ENCODE peak calls at places on chromosomes 11 and 22, in seven cellular contexts. One of them, this sample, is unnamed.

GRCh38 chr11:66181632-66182345 is 86.7 kb upstream of the RAB1B start:
- DNase-seq in ovary: no peak
- DNase-seq in hepatocyte: no peak
- DNase-seq in right lobe of liver: no peak
- DNase-seq in colonic mucosa: no peak
- DNase-seq in H1: no peak
- DNase-seq in HCT116: no peak
- DNase-seq in this sample: no peak

GRCh38 chr11:28488336-28488735 is 380.1 kb downstream of the METTL15 start:
- DNase-seq in ovary: no peak
- DNase-seq in hepatocyte: no peak
- DNase-seq in right lobe of liver: no peak
- DNase-seq in colonic mucosa: no peak
- DNase-seq in H1: no peak
- DNase-seq in HCT116: no peak
- DNase-seq in this sample: no peak

GRCh38 chr11:10666556-10666955 is 27.0 kb downstream of the IRAG1 start:
- DNase-seq in ovary: no peak
- DNase-seq in hepatocyte: no peak
- DNase-seq in right lobe of liver: no peak
- DNase-seq in colonic mucosa: no peak
- DNase-seq in H1: no peak
- DNase-seq in HCT116: no peak
- DNase-seq in this sample: no peak

GRCh38 chr11:69301491-69302401 is 7.8 kb downstream of the MYEOV start:
- DNase-seq in ovary: no peak
- DNase-seq in hepatocyte: peak
- DNase-seq in right lobe of liver: no peak
- DNase-seq in colonic mucosa: peak
- DNase-seq in H1: no peak
- DNase-seq in HCT116: peak
- DNase-seq in this sample: peak

GRCh38 chr22:49094858-49095257 is 732.8 kb downstream of the BRD1 start:
- DNase-seq in ovary: no peak
- DNase-seq in hepatocyte: no peak
- DNase-seq in right lobe of liver: peak
- DNase-seq in colonic mucosa: no peak
- DNase-seq in H1: no peak
- DNase-seq in HCT116: no peak
- DNase-seq in this sample: no peak

GRCh38 chr11:126891556-126892217 is 108.9 kb downstream of the KIRREL3 start:
- DNase-seq in ovary: no peak
- DNase-seq in hepatocyte: no peak
- DNase-seq in right lobe of liver: no peak
- DNase-seq in colonic mucosa: no peak
- DNase-seq in H1: no peak
- DNase-seq in HCT116: no peak
- DNase-seq in this sample: no peak

GRCh38 chr11:5004429-5005274 is 10.0 kb downstream of the OR51L1 start:
- DNase-seq in ovary: peak
- DNase-seq in hepatocyte: peak
- DNase-seq in right lobe of liver: no peak
- DNase-seq in colonic mucosa: peak
- DNase-seq in H1: peak
- DNase-seq in HCT116: peak
- DNase-seq in this sample: no peak

GRCh38 chr22:41994506-41994905 is 4.1 kb upstream of the WBP2NL start:
- DNase-seq in ovary: no peak
- DNase-seq in hepatocyte: no peak
- DNase-seq in right lobe of liver: no peak
- DNase-seq in colonic mucosa: no peak
- DNase-seq in H1: no peak
- DNase-seq in HCT116: no peak
- DNase-seq in this sample: no peak

GRCh38 chr11:40986320-40986719 is 473.1 kb downstream of the LRRC4C start:
- DNase-seq in ovary: no peak
- DNase-seq in hepatocyte: no peak
- DNase-seq in right lobe of liver: no peak
- DNase-seq in colonic mucosa: no peak
- DNase-seq in H1: no peak
- DNase-seq in HCT116: no peak
- DNase-seq in this sample: no peak

GRCh38 chr11:65594991-65595920 is at the start of gene KCNK7:
- DNase-seq in ovary: no peak
- DNase-seq in hepatocyte: no peak
- DNase-seq in right lobe of liver: no peak
- DNase-seq in colonic mucosa: no peak
- DNase-seq in H1: no peak
- DNase-seq in HCT116: no peak
- DNase-seq in this sample: peak

GRCh38 chr22:17057959-17058814 is 26.6 kb upstream of the IL17RA start:
- DNase-seq in ovary: peak
- DNase-seq in hepatocyte: peak
- DNase-seq in right lobe of liver: no peak
- DNase-seq in colonic mucosa: peak
- DNase-seq in H1: peak
- DNase-seq in HCT116: peak
- DNase-seq in this sample: no peak

GRCh38 chr22:19226428-19226827 is 47.9 kb upstream of the SLC25A1 start:
- DNase-seq in ovary: no peak
- DNase-seq in hepatocyte: no peak
- DNase-seq in right lobe of liver: no peak
- DNase-seq in colonic mucosa: no peak
- DNase-seq in H1: no peak
- DNase-seq in HCT116: no peak
- DNase-seq in this sample: no peak

GRCh38 chr11:115321602-115322289 is 182.5 kb downstream of the CADM1 start:
- DNase-seq in ovary: no peak
- DNase-seq in hepatocyte: no peak
- DNase-seq in right lobe of liver: no peak
- DNase-seq in colonic mucosa: no peak
- DNase-seq in H1: no peak
- DNase-seq in HCT116: no peak
- DNase-seq in this sample: no peak

GRCh38 chr22:27804683-27805297 is 3.2 kb upstream of the MN1 start:
- DNase-seq in ovary: peak
- DNase-seq in hepatocyte: peak
- DNase-seq in right lobe of liver: peak
- DNase-seq in colonic mucosa: peak
- DNase-seq in H1: peak
- DNase-seq in HCT116: no peak
- DNase-seq in this sample: peak

GRCh38 chr11:114171257-114172054 is 111.9 kb downstream of the ZBTB16 start:
- DNase-seq in ovary: peak
- DNase-seq in hepatocyte: peak
- DNase-seq in right lobe of liver: peak
- DNase-seq in colonic mucosa: peak
- DNase-seq in H1: no peak
- DNase-seq in HCT116: no peak
- DNase-seq in this sample: peak

GRCh38 chr22:22704156-22704946 is 59.9 kb downstream of the GGTLC2 start:
- DNase-seq in ovary: no peak
- DNase-seq in hepatocyte: no peak
- DNase-seq in right lobe of liver: no peak
- DNase-seq in colonic mucosa: no peak
- DNase-seq in H1: no peak
- DNase-seq in HCT116: no peak
- DNase-seq in this sample: no peak

GRCh38 chr11:97614571-97614970 is 1224.8 kb downstream of the JRKL start:
- DNase-seq in ovary: no peak
- DNase-seq in hepatocyte: no peak
- DNase-seq in right lobe of liver: no peak
- DNase-seq in colonic mucosa: no peak
- DNase-seq in H1: no peak
- DNase-seq in HCT116: no peak
- DNase-seq in this sample: no peak

GRCh38 chr22:49032821-49033220 is 794.9 kb downstream of the BRD1 start:
- DNase-seq in ovary: no peak
- DNase-seq in hepatocyte: no peak
- DNase-seq in right lobe of liver: no peak
- DNase-seq in colonic mucosa: no peak
- DNase-seq in H1: no peak
- DNase-seq in HCT116: no peak
- DNase-seq in this sample: no peak

GRCh38 chr22:48781868-48782267 is 1045.8 kb downstream of the BRD1 start:
- DNase-seq in ovary: no peak
- DNase-seq in hepatocyte: no peak
- DNase-seq in right lobe of liver: no peak
- DNase-seq in colonic mucosa: no peak
- DNase-seq in H1: no peak
- DNase-seq in HCT116: no peak
- DNase-seq in this sample: no peak

GRCh38 chr22:26550498-26551033 is 38.3 kb upstream of the TFIP11 start:
- DNase-seq in ovary: no peak
- DNase-seq in hepatocyte: no peak
- DNase-seq in right lobe of liver: peak
- DNase-seq in colonic mucosa: no peak
- DNase-seq in H1: no peak
- DNase-seq in HCT116: no peak
- DNase-seq in this sample: peak

DNA sequence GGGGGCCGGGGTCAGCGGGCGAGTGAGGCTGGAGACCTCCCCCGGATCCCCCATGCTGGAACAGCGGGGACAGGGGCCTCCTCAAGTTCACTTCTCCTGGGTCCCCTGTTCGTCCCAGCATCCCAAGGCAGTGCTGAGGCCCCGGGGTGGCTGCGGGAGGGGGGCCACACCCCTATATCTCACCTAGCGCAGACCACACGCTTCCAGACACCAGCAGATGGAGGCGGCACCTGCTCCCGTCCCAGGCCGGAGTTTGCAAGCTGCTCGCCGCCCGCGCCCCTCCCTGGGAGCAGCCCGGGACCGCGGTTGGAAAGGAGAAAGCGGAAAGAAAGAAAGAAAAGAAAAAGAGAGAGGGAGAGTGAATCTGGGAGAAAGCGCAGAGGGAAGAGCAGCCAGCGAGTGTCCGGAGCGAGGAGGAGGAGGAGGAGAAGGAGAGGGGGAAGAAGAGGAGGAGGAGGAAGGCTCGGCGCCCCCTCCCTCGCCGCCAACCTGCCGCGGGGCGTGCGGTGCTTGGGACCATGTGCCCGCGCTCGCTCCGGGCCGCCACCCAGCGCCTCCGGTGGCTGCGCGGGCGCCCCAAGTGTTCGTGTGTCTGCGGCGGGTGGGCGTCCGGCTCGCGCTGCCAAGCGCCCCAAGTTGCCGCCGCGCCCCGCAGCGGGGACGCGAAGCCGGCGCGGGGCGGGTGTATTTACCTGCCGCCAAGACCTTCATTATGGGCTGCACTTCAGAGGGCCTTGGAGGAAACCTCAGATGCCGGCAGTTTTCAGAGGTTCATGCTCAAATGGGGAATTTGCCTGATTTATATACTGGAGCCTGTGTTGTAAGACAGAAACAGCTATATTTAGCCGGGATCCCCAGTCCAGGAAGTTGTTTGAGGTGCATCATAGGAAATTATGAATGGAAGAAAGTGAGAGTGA is at the start of gene LIF:
- DNase-seq in ovary: no peak
- DNase-seq in hepatocyte: peak
- DNase-seq in right lobe of liver: no peak
- DNase-seq in colonic mucosa: peak
- DNase-seq in H1: peak
- DNase-seq in HCT116: no peak
- DNase-seq in this sample: no peak
- H3K4me3 ChIP-seq in ovary: peak
- H3K4me3 ChIP-seq in hepatocyte: peak
- H3K4me3 ChIP-seq in right lobe of liver: peak
- H3K4me3 ChIP-seq in colonic mucosa: peak
- H3K4me3 ChIP-seq in H1: peak
- H3K4me3 ChIP-seq in HCT116: peak
- H3K4me3 ChIP-seq in this sample: peak

GRCh38 chr22:32850157-32850556 is 48.7 kb downstream of the TIMP3 start:
- DNase-seq in ovary: no peak
- DNase-seq in hepatocyte: no peak
- DNase-seq in right lobe of liver: no peak
- DNase-seq in colonic mucosa: no peak
- DNase-seq in H1: no peak
- DNase-seq in HCT116: no peak
- DNase-seq in this sample: no peak
- H3K27ac ChIP-seq in ovary: peak
- H3K27ac ChIP-seq in hepatocyte: no peak
- H3K27ac ChIP-seq in right lobe of liver: no peak
- H3K27ac ChIP-seq in colonic mucosa: no peak
- H3K27ac ChIP-seq in H1: no peak
- H3K27ac ChIP-seq in HCT116: no peak
- H3K27ac ChIP-seq in this sample: peak

DNA sequence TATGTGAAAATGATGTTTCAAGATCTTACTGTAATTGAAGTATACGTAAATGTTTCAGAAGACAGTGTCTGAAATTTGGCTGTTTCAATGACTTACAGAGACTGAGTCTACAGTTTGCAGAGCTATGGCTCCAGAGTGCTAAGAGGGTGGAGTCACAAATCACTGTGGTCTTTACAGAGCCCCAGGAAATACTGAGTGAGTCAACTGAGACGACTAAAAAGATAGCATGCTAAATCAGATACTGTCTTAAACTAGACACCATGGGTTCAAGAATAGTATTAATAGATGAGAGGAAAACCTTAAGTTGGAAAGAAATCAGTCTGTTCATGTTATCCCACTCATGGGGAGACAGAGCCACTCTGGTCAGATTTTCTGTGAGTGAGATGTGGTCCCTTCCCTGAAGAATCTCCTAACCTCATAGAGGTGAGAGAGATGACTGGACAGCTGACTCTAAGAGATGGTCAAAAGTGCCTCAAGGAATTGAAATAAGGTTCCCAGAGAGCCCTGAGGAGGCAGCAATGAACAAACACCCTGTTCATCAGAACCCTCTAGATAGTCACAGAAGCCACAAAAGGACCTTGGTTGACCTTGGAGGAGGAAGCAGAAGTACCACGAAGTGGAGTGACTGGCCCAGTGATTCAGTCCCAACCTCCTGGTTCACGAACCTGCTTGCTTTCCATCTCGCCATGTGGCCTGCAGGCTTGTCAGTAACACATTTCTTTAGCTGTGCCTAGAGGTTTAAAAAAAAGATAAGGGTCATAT is 30.2 kb downstream of the C11orf91 start:
- DNase-seq in ovary: no peak
- DNase-seq in hepatocyte: no peak
- DNase-seq in right lobe of liver: no peak
- DNase-seq in colonic mucosa: no peak
- DNase-seq in H1: no peak
- DNase-seq in HCT116: no peak
- DNase-seq in this sample: no peak
- H3K4me3 ChIP-seq in ovary: no peak
- H3K4me3 ChIP-seq in hepatocyte: no peak
- H3K4me3 ChIP-seq in right lobe of liver: no peak
- H3K4me3 ChIP-seq in colonic mucosa: no peak
- H3K4me3 ChIP-seq in H1: no peak
- H3K4me3 ChIP-seq in HCT116: no peak
- H3K4me3 ChIP-seq in this sample: no peak

GRCh38 chr11:112481893-112482292 is 221.2 kb upstream of the PLET1 start:
- DNase-seq in ovary: no peak
- DNase-seq in hepatocyte: no peak
- DNase-seq in right lobe of liver: no peak
- DNase-seq in colonic mucosa: no peak
- DNase-seq in H1: no peak
- DNase-seq in HCT116: no peak
- DNase-seq in this sample: no peak
- H3K27ac ChIP-seq in ovary: no peak
- H3K27ac ChIP-seq in hepatocyte: no peak
- H3K27ac ChIP-seq in right lobe of liver: no peak
- H3K27ac ChIP-seq in colonic mucosa: no peak
- H3K27ac ChIP-seq in H1: no peak
- H3K27ac ChIP-seq in HCT116: no peak
- H3K27ac ChIP-seq in this sample: no peak

This sample was measured in heart left ventricle.